ENCODE peak calls at places on chromosomes 6 and 20, in five cellular contexts. One of them, this sample, is unnamed.

GRCh38 chr6:92109256-92109655 is 1310.1 kb downstream of the EPHA7 start:
- DNase-seq in Peyer's patch: no peak
- DNase-seq in kidney epithelial cell: no peak
- DNase-seq in astrocyte of the cerebellum: no peak
- DNase-seq in mesenchymal stem cell: no peak
- DNase-seq in this sample: no peak

GRCh38 chr6:83055366-83055964 is 10.2 kb downstream of the UBE3D start:
- DNase-seq in Peyer's patch: no peak
- DNase-seq in kidney epithelial cell: no peak
- DNase-seq in astrocyte of the cerebellum: no peak
- DNase-seq in mesenchymal stem cell: peak
- DNase-seq in this sample: no peak

GRCh38 chr6:978937-979685 is 286.2 kb upstream of the EXOC2 start:
- DNase-seq in Peyer's patch: no peak
- DNase-seq in kidney epithelial cell: no peak
- DNase-seq in astrocyte of the cerebellum: no peak
- DNase-seq in mesenchymal stem cell: peak
- DNase-seq in this sample: no peak

GRCh38 chr6:164013480-164014208 is 599.1 kb downstream of the QKI start:
- DNase-seq in Peyer's patch: no peak
- DNase-seq in kidney epithelial cell: no peak
- DNase-seq in astrocyte of the cerebellum: no peak
- DNase-seq in mesenchymal stem cell: no peak
- DNase-seq in this sample: no peak

GRCh38 chr20:22582386-22582959 is 1.9 kb downstream of the FOXA2 start:
- DNase-seq in Peyer's patch: no peak
- DNase-seq in kidney epithelial cell: no peak
- DNase-seq in astrocyte of the cerebellum: no peak
- DNase-seq in mesenchymal stem cell: no peak
- DNase-seq in this sample: no peak

GRCh38 chr6:73513496-73513854 is 7.4 kb downstream of the EEF1A1 start:
- DNase-seq in Peyer's patch: no peak
- DNase-seq in kidney epithelial cell: no peak
- DNase-seq in astrocyte of the cerebellum: no peak
- DNase-seq in mesenchymal stem cell: peak
- DNase-seq in this sample: no peak

GRCh38 chr6:166165558-166166313 is 1.9 kb downstream of the TBXT start:
- DNase-seq in Peyer's patch: no peak
- DNase-seq in kidney epithelial cell: no peak
- DNase-seq in astrocyte of the cerebellum: no peak
- DNase-seq in mesenchymal stem cell: no peak
- DNase-seq in this sample: no peak

GRCh38 chr20:6882911-6883310 is 115.4 kb downstream of the BMP2 start:
- DNase-seq in Peyer's patch: no peak
- DNase-seq in kidney epithelial cell: peak
- DNase-seq in astrocyte of the cerebellum: peak
- DNase-seq in mesenchymal stem cell: no peak
- DNase-seq in this sample: peak

GRCh38 chr6:43923376-43924221 is 153.6 kb downstream of the VEGFA start:
- DNase-seq in Peyer's patch: no peak
- DNase-seq in kidney epithelial cell: no peak
- DNase-seq in astrocyte of the cerebellum: no peak
- DNase-seq in mesenchymal stem cell: no peak
- DNase-seq in this sample: no peak

GRCh38 chr6:6466967-6467761 is 121.4 kb upstream of the LY86 start:
- DNase-seq in Peyer's patch: no peak
- DNase-seq in kidney epithelial cell: peak
- DNase-seq in astrocyte of the cerebellum: no peak
- DNase-seq in mesenchymal stem cell: peak
- DNase-seq in this sample: no peak

GRCh38 chr20:37190354-37190753 is 11.0 kb upstream of the MROH8 start:
- DNase-seq in Peyer's patch: no peak
- DNase-seq in kidney epithelial cell: no peak
- DNase-seq in astrocyte of the cerebellum: no peak
- DNase-seq in mesenchymal stem cell: no peak
- DNase-seq in this sample: no peak

GRCh38 chr6:21263531-21264287 is 329.8 kb upstream of the SOX4 start:
- DNase-seq in Peyer's patch: no peak
- DNase-seq in kidney epithelial cell: peak
- DNase-seq in astrocyte of the cerebellum: no peak
- DNase-seq in mesenchymal stem cell: peak
- DNase-seq in this sample: no peak

GRCh38 chr6:114157848-114158247 is 185.0 kb downstream of the HS3ST5 start:
- DNase-seq in Peyer's patch: no peak
- DNase-seq in kidney epithelial cell: no peak
- DNase-seq in astrocyte of the cerebellum: no peak
- DNase-seq in mesenchymal stem cell: no peak
- DNase-seq in this sample: no peak

GRCh38 chr6:18733921-18734550 is 346.9 kb downstream of the RNF144B start:
- DNase-seq in Peyer's patch: no peak
- DNase-seq in kidney epithelial cell: no peak
- DNase-seq in astrocyte of the cerebellum: no peak
- DNase-seq in mesenchymal stem cell: no peak
- DNase-seq in this sample: no peak

GRCh38 chr6:60695232-60695631 is 1590.8 kb downstream of the KHDRBS2 start:
- DNase-seq in Peyer's patch: no peak
- DNase-seq in kidney epithelial cell: no peak
- DNase-seq in astrocyte of the cerebellum: no peak
- DNase-seq in mesenchymal stem cell: no peak
- DNase-seq in this sample: no peak

GRCh38 chr6:40419377-40419776 is 167.8 kb downstream of the LRFN2 start:
- DNase-seq in Peyer's patch: no peak
- DNase-seq in kidney epithelial cell: no peak
- DNase-seq in astrocyte of the cerebellum: no peak
- DNase-seq in mesenchymal stem cell: no peak
- DNase-seq in this sample: no peak

GRCh38 chr20:9200620-9201019 is 131.7 kb downstream of the PLCB4 start:
- DNase-seq in Peyer's patch: no peak
- DNase-seq in kidney epithelial cell: no peak
- DNase-seq in astrocyte of the cerebellum: no peak
- DNase-seq in mesenchymal stem cell: peak
- DNase-seq in this sample: peak

GRCh38 chr6:135922170-135922569 is 70.7 kb downstream of the PDE7B start:
- DNase-seq in Peyer's patch: no peak
- DNase-seq in kidney epithelial cell: peak
- DNase-seq in astrocyte of the cerebellum: peak
- DNase-seq in mesenchymal stem cell: peak
- DNase-seq in this sample: peak

GRCh38 chr6:135921176-135921575 is 69.7 kb downstream of the PDE7B start:
- DNase-seq in Peyer's patch: no peak
- DNase-seq in kidney epithelial cell: no peak
- DNase-seq in astrocyte of the cerebellum: no peak
- DNase-seq in mesenchymal stem cell: no peak
- DNase-seq in this sample: no peak

GRCh38 chr6:135919026-135919425 is 67.5 kb downstream of the PDE7B start:
- DNase-seq in Peyer's patch: no peak
- DNase-seq in kidney epithelial cell: no peak
- DNase-seq in astrocyte of the cerebellum: no peak
- DNase-seq in mesenchymal stem cell: no peak
- DNase-seq in this sample: no peak

GRCh38 chr6:135922746-135923145 is 71.2 kb downstream of the PDE7B start:
- DNase-seq in Peyer's patch: no peak
- DNase-seq in kidney epithelial cell: no peak
- DNase-seq in astrocyte of the cerebellum: peak
- DNase-seq in mesenchymal stem cell: no peak
- DNase-seq in this sample: no peak

GRCh38 chr6:135920689-135921088 is 69.2 kb downstream of the PDE7B start:
- DNase-seq in Peyer's patch: no peak
- DNase-seq in kidney epithelial cell: no peak
- DNase-seq in astrocyte of the cerebellum: no peak
- DNase-seq in mesenchymal stem cell: no peak
- DNase-seq in this sample: no peak
- H3K4me3 ChIP-seq in Peyer's patch: no peak
- H3K4me3 ChIP-seq in kidney epithelial cell: no peak
- H3K4me3 ChIP-seq in astrocyte of the cerebellum: no peak
- H3K4me3 ChIP-seq in mesenchymal stem cell: no peak
- H3K4me3 ChIP-seq in this sample: no peak

GRCh38 chr6:36971926-36972673 is 13.9 kb downstream of the MTCH1 start:
- DNase-seq in Peyer's patch: no peak
- DNase-seq in kidney epithelial cell: no peak
- DNase-seq in astrocyte of the cerebellum: no peak
- DNase-seq in mesenchymal stem cell: no peak
- DNase-seq in this sample: no peak

GRCh38 chr6:36969240-36969691 is 14.7 kb downstream of the PI16 start:
- DNase-seq in Peyer's patch: no peak
- DNase-seq in kidney epithelial cell: no peak
- DNase-seq in astrocyte of the cerebellum: no peak
- DNase-seq in mesenchymal stem cell: no peak
- DNase-seq in this sample: no peak

GRCh38 chr6:36973190-36973589 is 12.8 kb downstream of the MTCH1 start:
- DNase-seq in Peyer's patch: no peak
- DNase-seq in kidney epithelial cell: no peak
- DNase-seq in astrocyte of the cerebellum: no peak
- DNase-seq in mesenchymal stem cell: no peak
- DNase-seq in this sample: no peak

GRCh38 chr6:36969988-36970891 is 15.7 kb downstream of the PI16 start:
- DNase-seq in Peyer's patch: no peak
- DNase-seq in kidney epithelial cell: no peak
- DNase-seq in astrocyte of the cerebellum: no peak
- DNase-seq in mesenchymal stem cell: no peak
- DNase-seq in this sample: no peak

DNA sequence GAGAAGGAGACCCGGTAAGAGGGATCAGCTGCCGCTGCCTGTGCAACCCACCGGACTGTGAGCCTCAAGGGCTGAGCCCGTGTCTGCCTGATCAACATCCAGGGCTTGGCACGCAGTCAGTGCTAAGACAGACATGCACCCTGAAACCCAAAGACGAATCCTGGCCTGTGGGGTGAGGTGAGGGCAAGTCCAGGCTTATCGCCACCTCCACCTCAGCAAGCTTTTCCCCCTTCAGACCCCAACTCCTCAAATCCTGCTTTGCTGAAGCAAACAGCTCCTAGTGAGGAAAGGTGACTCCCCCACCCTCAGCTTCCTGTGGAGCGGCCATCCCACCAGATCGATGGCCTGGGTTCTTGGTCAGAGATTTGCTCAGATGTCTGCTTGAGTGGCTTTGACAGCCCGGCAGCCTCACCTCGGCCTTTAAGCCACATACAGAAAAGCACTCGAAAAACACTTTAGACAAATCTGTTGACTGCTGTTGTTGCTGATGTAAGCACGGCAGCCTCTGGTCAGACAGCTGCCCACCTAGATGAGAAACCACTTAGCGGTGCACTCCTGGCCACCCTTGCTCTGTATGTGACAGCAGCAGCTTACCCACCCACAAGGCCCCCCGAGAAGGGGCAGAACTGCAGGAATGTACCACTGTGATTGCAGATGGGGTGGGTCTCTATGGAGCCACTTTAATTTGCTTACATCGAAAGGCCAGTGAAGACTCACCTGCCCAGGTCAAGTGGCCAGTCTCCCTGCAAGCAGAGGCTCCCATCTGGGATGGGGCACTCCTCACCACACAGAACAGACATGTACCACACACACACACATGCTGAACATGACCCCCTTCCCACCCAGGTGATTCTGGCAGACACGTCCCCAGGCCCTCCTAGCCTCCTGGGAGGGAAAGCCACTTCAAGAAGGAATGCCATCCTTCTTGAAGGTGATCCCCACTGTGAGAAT is 14.8 kb downstream of the MTCH1 start:
- DNase-seq in Peyer's patch: no peak
- DNase-seq in kidney epithelial cell: no peak
- DNase-seq in astrocyte of the cerebellum: no peak
- DNase-seq in mesenchymal stem cell: no peak
- DNase-seq in this sample: no peak
- H3K4me3 ChIP-seq in Peyer's patch: no peak
- H3K4me3 ChIP-seq in kidney epithelial cell: no peak
- H3K4me3 ChIP-seq in astrocyte of the cerebellum: no peak
- H3K4me3 ChIP-seq in mesenchymal stem cell: no peak
- H3K4me3 ChIP-seq in this sample: no peak

DNA sequence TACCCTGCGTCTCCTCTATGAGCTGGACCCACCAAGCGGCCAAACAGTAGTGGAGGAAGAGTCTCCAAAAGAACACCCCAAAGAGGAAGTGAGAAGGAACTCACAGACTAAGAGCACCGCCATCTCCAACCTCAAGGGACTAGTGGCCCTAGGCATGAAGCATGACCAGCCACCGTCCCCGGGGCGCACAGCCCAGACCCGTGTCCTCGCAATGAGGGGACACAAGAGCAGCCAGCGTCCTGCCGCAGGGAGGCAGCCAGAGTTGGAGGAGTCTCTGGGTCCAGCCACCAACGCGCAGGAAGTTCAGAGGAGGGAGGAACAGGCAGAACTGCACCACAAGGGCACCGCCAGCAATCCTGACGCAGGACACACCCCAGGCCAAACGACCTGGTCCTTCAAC is 72.6 kb downstream of the TAF4 start:
- DNase-seq in Peyer's patch: no peak
- DNase-seq in kidney epithelial cell: no peak
- DNase-seq in astrocyte of the cerebellum: no peak
- DNase-seq in mesenchymal stem cell: no peak
- DNase-seq in this sample: no peak
- H3K4me3 ChIP-seq in Peyer's patch: no peak
- H3K4me3 ChIP-seq in kidney epithelial cell: no peak
- H3K4me3 ChIP-seq in astrocyte of the cerebellum: no peak
- H3K4me3 ChIP-seq in mesenchymal stem cell: no peak
- H3K4me3 ChIP-seq in this sample: no peak

GRCh38 chr20:49318430-49319203 is 40.8 kb upstream of the ZNFX1 start:
- DNase-seq in Peyer's patch: no peak
- DNase-seq in kidney epithelial cell: no peak
- DNase-seq in astrocyte of the cerebellum: no peak
- DNase-seq in mesenchymal stem cell: no peak
- DNase-seq in this sample: no peak
- H3K4me3 ChIP-seq in Peyer's patch: peak
- H3K4me3 ChIP-seq in kidney epithelial cell: no peak
- H3K4me3 ChIP-seq in astrocyte of the cerebellum: peak
- H3K4me3 ChIP-seq in mesenchymal stem cell: no peak
- H3K4me3 ChIP-seq in this sample: peak